ENCODE peak calls at places on chromosome 22, in four cellular contexts. One of them, this sample, is unnamed.

GRCh38 chr22:21861856-21862255 is 5.6 kb downstream of the MAPK1 start:
- DNase-seq in ovary: no peak
- DNase-seq in OCI-LY7: no peak
- DNase-seq in HepG2: no peak
- DNase-seq in this sample: no peak

GRCh38 chr22:50199836-50200332 is 927 bp upstream of the SELENOO start:
- DNase-seq in ovary: no peak
- DNase-seq in OCI-LY7: peak
- DNase-seq in HepG2: no peak
- DNase-seq in this sample: no peak

GRCh38 chr22:22605074-22605404 is 39.4 kb upstream of the GGTLC2 start:
- DNase-seq in ovary: no peak
- DNase-seq in OCI-LY7: peak
- DNase-seq in HepG2: no peak
- DNase-seq in this sample: no peak

GRCh38 chr22:22897036-22897435 is 9.4 kb downstream of the IGLL5 start:
- DNase-seq in ovary: no peak
- DNase-seq in OCI-LY7: no peak
- DNase-seq in HepG2: no peak
- DNase-seq in this sample: no peak

GRCh38 chr22:30245985-30246901 is at the start of gene LIF:
- DNase-seq in ovary: no peak
- DNase-seq in OCI-LY7: no peak
- DNase-seq in HepG2: no peak
- DNase-seq in this sample: no peak

GRCh38 chr22:39297490-39298193 is 21.8 kb downstream of the RPL3 start:
- DNase-seq in ovary: no peak
- DNase-seq in OCI-LY7: peak
- DNase-seq in HepG2: no peak
- DNase-seq in this sample: no peak

GRCh38 chr22:25403284-25403606 is 161.2 kb upstream of the GRK3 start:
- DNase-seq in ovary: no peak
- DNase-seq in OCI-LY7: no peak
- DNase-seq in HepG2: no peak
- DNase-seq in this sample: no peak

GRCh38 chr22:48918585-48919186 is 909.0 kb downstream of the BRD1 start:
- DNase-seq in ovary: no peak
- DNase-seq in OCI-LY7: no peak
- DNase-seq in HepG2: peak
- DNase-seq in this sample: no peak

GRCh38 chr22:43000441-43001175 is 14.3 kb downstream of the PACSIN2 start:
- DNase-seq in ovary: no peak
- DNase-seq in OCI-LY7: no peak
- DNase-seq in HepG2: no peak
- DNase-seq in this sample: no peak

GRCh38 chr22:49373801-49374226 is 453.9 kb downstream of the BRD1 start:
- DNase-seq in ovary: no peak
- DNase-seq in OCI-LY7: no peak
- DNase-seq in HepG2: no peak
- DNase-seq in this sample: no peak

GRCh38 chr22:21444701-21445436 is 22.3 kb upstream of the TMEM191C start:
- DNase-seq in ovary: peak
- DNase-seq in OCI-LY7: no peak
- DNase-seq in HepG2: no peak
- DNase-seq in this sample: no peak

GRCh38 chr22:22714600-22715361 is 70.4 kb downstream of the GGTLC2 start:
- DNase-seq in ovary: no peak
- DNase-seq in OCI-LY7: peak
- DNase-seq in HepG2: no peak
- DNase-seq in this sample: no peak

GRCh38 chr22:43833286-43834240 is 21.5 kb upstream of the EFCAB6 start:
- DNase-seq in ovary: no peak
- DNase-seq in OCI-LY7: no peak
- DNase-seq in HepG2: no peak
- DNase-seq in this sample: no peak

GRCh38 chr22:28442264-28442950 is 237.2 kb downstream of the TTC28 start:
- DNase-seq in ovary: peak
- DNase-seq in OCI-LY7: peak
- DNase-seq in HepG2: peak
- DNase-seq in this sample: no peak

GRCh38 chr22:38869663-38870062 is 2.4 kb downstream of the CBX6 start:
- DNase-seq in ovary: no peak
- DNase-seq in OCI-LY7: no peak
- DNase-seq in HepG2: no peak
- DNase-seq in this sample: no peak

GRCh38 chr22:30114356-30114755 is 34.1 kb downstream of the HORMAD2 start:
- DNase-seq in ovary: no peak
- DNase-seq in OCI-LY7: no peak
- DNase-seq in HepG2: no peak
- DNase-seq in this sample: no peak

GRCh38 chr22:37739000-37739399 is 42.2 kb downstream of the TRIOBP start:
- DNase-seq in ovary: peak
- DNase-seq in OCI-LY7: no peak
- DNase-seq in HepG2: no peak
- DNase-seq in this sample: no peak

GRCh38 chr22:18000441-18001039 is 23.8 kb downstream of the MICAL3 start:
- DNase-seq in ovary: peak
- DNase-seq in OCI-LY7: peak
- DNase-seq in HepG2: no peak
- DNase-seq in this sample: no peak

GRCh38 chr22:48567213-48567975 is 1260.3 kb downstream of the BRD1 start:
- DNase-seq in ovary: no peak
- DNase-seq in OCI-LY7: no peak
- DNase-seq in HepG2: no peak
- DNase-seq in this sample: no peak

GRCh38 chr22:25183959-25184619 is 15.6 kb upstream of the CRYBB3 start:
- DNase-seq in ovary: no peak
- DNase-seq in OCI-LY7: no peak
- DNase-seq in HepG2: peak
- DNase-seq in this sample: no peak

GRCh38 chr22:29830585-29830984 is 7.5 kb downstream of the ASCC2 start:
- DNase-seq in ovary: no peak
- DNase-seq in OCI-LY7: no peak
- DNase-seq in HepG2: no peak
- DNase-seq in this sample: no peak

GRCh38 chr22:42949159-42949558 is 65.8 kb downstream of the PACSIN2 start:
- DNase-seq in ovary: no peak
- DNase-seq in OCI-LY7: no peak
- DNase-seq in HepG2: no peak
- DNase-seq in this sample: no peak

GRCh38 chr22:22210375-22210774 is 34.2 kb upstream of the VPREB1 start:
- DNase-seq in ovary: no peak
- DNase-seq in OCI-LY7: no peak
- DNase-seq in HepG2: no peak
- DNase-seq in this sample: peak

GRCh38 chr22:44180706-44181032 is at the start of gene PARVG:
- DNase-seq in ovary: no peak
- DNase-seq in OCI-LY7: peak
- DNase-seq in HepG2: no peak
- DNase-seq in this sample: no peak

GRCh38 chr22:37464181-37464580 is 22.0 kb downstream of the MFNG start:
- DNase-seq in ovary: no peak
- DNase-seq in OCI-LY7: peak
- DNase-seq in HepG2: no peak
- DNase-seq in this sample: no peak

GRCh38 chr22:28930357-28931007 is 47.1 kb downstream of the ZNRF3 start:
- DNase-seq in ovary: no peak
- DNase-seq in OCI-LY7: peak
- DNase-seq in HepG2: no peak
- DNase-seq in this sample: no peak

GRCh38 chr22:28440517-28441366 is 238.9 kb downstream of the TTC28 start:
- DNase-seq in ovary: no peak
- DNase-seq in OCI-LY7: no peak
- DNase-seq in HepG2: no peak
- DNase-seq in this sample: no peak

GRCh38 chr22:42300286-42301071 is 30.0 kb upstream of the TCF20 start:
- DNase-seq in ovary: no peak
- DNase-seq in OCI-LY7: peak
- DNase-seq in HepG2: no peak
- DNase-seq in this sample: no peak

GRCh38 chr22:48319321-48320047 is 1508.2 kb downstream of the BRD1 start:
- DNase-seq in ovary: no peak
- DNase-seq in OCI-LY7: no peak
- DNase-seq in HepG2: no peak
- DNase-seq in this sample: no peak

GRCh38 chr22:22856364-22856763 is 31.3 kb upstream of the IGLL5 start:
- DNase-seq in ovary: no peak
- DNase-seq in OCI-LY7: peak
- DNase-seq in HepG2: no peak
- DNase-seq in this sample: no peak

GRCh38 chr22:17922925-17923898 is 101.1 kb downstream of the MICAL3 start:
- DNase-seq in ovary: no peak
- DNase-seq in OCI-LY7: no peak
- DNase-seq in HepG2: no peak
- DNase-seq in this sample: no peak

GRCh38 chr22:27257987-27258386 is 543.6 kb downstream of the MN1 start:
- DNase-seq in ovary: no peak
- DNase-seq in OCI-LY7: no peak
- DNase-seq in HepG2: no peak
- DNase-seq in this sample: no peak
- H3K27ac ChIP-seq in ovary: no peak
- H3K27ac ChIP-seq in OCI-LY7: no peak
- H3K27ac ChIP-seq in HepG2: no peak
- H3K27ac ChIP-seq in this sample: no peak

GRCh38 chr22:20244744-20245576 is 23.2 kb downstream of the RTN4R start:
- DNase-seq in ovary: no peak
- DNase-seq in OCI-LY7: peak
- DNase-seq in HepG2: no peak
- DNase-seq in this sample: no peak

GRCh38 chr22:20244250-20244648 is 23.9 kb downstream of the RTN4R start:
- DNase-seq in ovary: no peak
- DNase-seq in OCI-LY7: no peak
- DNase-seq in HepG2: no peak
- DNase-seq in this sample: no peak

GRCh38 chr22:20246368-20247009 is 21.6 kb downstream of the RTN4R start:
- DNase-seq in ovary: no peak
- DNase-seq in OCI-LY7: no peak
- DNase-seq in HepG2: no peak
- DNase-seq in this sample: no peak

GRCh38 chr22:20247010-20247505 is 21.1 kb downstream of the RTN4R start:
- DNase-seq in ovary: peak
- DNase-seq in OCI-LY7: no peak
- DNase-seq in HepG2: no peak
- DNase-seq in this sample: no peak

GRCh38 chr22:20245577-20246367 is 22.3 kb downstream of the RTN4R start:
- DNase-seq in ovary: no peak
- DNase-seq in OCI-LY7: no peak
- DNase-seq in HepG2: no peak
- DNase-seq in this sample: no peak
- H3K27ac ChIP-seq in ovary: no peak
- H3K27ac ChIP-seq in OCI-LY7: no peak
- H3K27ac ChIP-seq in HepG2: no peak
- H3K27ac ChIP-seq in this sample: no peak

GRCh38 chr22:45248832-45249561 is 8.3 kb upstream of the KIAA0930 start:
- DNase-seq in ovary: no peak
- DNase-seq in OCI-LY7: peak
- DNase-seq in HepG2: no peak
- DNase-seq in this sample: no peak

GRCh38 chr22:45242778-45243191 is 2.1 kb upstream of the KIAA0930 start:
- DNase-seq in ovary: no peak
- DNase-seq in OCI-LY7: no peak
- DNase-seq in HepG2: peak
- DNase-seq in this sample: no peak

GRCh38 chr22:45240810-45241631 is at the start of gene KIAA0930:
- DNase-seq in ovary: peak
- DNase-seq in OCI-LY7: peak
- DNase-seq in HepG2: peak
- DNase-seq in this sample: no peak

GRCh38 chr22:45251828-45252227 is 11.1 kb upstream of the KIAA0930 start:
- DNase-seq in ovary: no peak
- DNase-seq in OCI-LY7: no peak
- DNase-seq in HepG2: no peak
- DNase-seq in this sample: no peak

DNA sequence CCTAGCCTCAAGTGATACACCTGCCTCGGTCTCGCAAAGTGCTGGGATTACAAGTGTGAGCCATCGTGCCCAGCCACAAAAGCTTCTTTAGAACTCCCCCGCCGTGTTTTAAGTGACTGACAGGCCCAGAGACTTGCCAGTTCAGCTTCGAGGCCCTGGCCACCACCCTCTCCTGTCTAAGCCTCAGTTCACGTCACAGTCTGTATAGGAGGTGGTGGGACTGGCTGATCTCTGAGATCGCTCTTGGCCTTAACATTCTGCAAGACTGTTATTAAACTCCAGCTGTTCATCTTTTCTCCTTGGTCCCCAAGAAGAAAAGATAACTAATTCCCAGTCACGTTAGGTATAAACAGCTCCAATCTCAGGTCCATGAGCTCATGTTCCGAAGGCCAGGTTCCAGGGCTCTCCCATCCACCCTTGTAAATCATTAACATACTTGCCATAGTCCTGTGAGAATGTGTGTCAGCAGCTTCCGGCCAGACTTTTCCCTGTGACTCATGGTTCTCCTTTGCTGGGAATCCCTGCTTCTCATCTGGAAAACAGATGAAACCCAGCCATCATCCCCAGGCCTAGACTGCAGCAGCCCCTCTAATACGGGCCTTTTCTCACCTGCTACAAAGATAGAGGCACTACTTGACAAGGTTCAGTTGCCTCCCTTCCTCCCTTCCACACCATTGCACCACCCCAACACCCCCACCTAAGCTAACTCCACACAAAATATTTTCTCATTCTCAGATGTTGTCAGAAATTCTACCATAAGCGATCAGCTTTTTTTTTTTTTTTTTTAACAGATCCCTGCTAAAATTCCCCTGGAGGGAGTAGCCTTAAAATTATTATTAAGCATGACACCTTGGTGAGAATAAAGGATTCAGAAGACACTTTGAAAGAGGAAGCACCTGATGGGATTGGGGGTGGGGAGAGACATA is 5.6 kb upstream of the KIAA0930 start:
- DNase-seq in ovary: no peak
- DNase-seq in OCI-LY7: no peak
- DNase-seq in HepG2: peak
- DNase-seq in this sample: peak
- H3K27ac ChIP-seq in ovary: no peak
- H3K27ac ChIP-seq in OCI-LY7: peak
- H3K27ac ChIP-seq in HepG2: peak
- H3K27ac ChIP-seq in this sample: no peak

GRCh38 chr22:40862013-40862412 is at the start of gene DNAJB7:
- DNase-seq in ovary: no peak
- DNase-seq in OCI-LY7: no peak
- DNase-seq in HepG2: no peak
- DNase-seq in this sample: no peak
- H3K27ac ChIP-seq in ovary: no peak
- H3K27ac ChIP-seq in OCI-LY7: no peak
- H3K27ac ChIP-seq in HepG2: no peak
- H3K27ac ChIP-seq in this sample: no peak

GRCh38 chr22:41132555-41132954 is 40.2 kb downstream of the EP300 start:
- DNase-seq in ovary: no peak
- DNase-seq in OCI-LY7: no peak
- DNase-seq in HepG2: no peak
- DNase-seq in this sample: no peak
- H3K27ac ChIP-seq in ovary: no peak
- H3K27ac ChIP-seq in OCI-LY7: no peak
- H3K27ac ChIP-seq in HepG2: no peak
- H3K27ac ChIP-seq in this sample: no peak